ENCODE peak calls at places on chromosomes 4 and X, in four cellular contexts. K is HFF-Myc, B is thoracic aorta, L is AG09309. H is an unnamed sample.
A peak's percentile ranks its signal among the peaks of the same experiment; 100 is the strongest.

GRCh38 chr4:188779586-188779985 is 640.3 kb downstream of the TRIML1 start:
- DNase-seq in K (no peak), B (no peak), L (no peak), H (peak; percentile 67)

GRCh38 chr4:137952116-137952515 is 290.0 kb downstream of the SLC7A11 start:
- DNase-seq in K (no peak), B (no peak), L (no peak), H (peak; percentile 31)

GRCh38 chr4:70734971-70735370 is 13.2 kb downstream of the RUFY3 start:
- DNase-seq in K (no peak), B (no peak), L (no peak), H (no peak)

GRCh38 chr4:48047896-48048295 is 31.3 kb downstream of the NIPAL1 start:
- DNase-seq in K (no peak), B (no peak), L (no peak), H (no peak)

GRCh38 chrX:20294957-20295356 is 28.2 kb upstream of the RPS6KA3 start:
- DNase-seq in K (no peak), B (no peak), L (no peak), H (no peak)

GRCh38 chrX:152149648-152150047 is 11.3 kb upstream of the MAGEA10 start:
- DNase-seq in K (no peak), B (no peak), L (no peak), H (no peak)

GRCh38 chr4:76856183-76856969 is 41.6 kb downstream of the SOWAHB start:
- DNase-seq in K (peak; percentile 29), B (no peak), L (peak; percentile 31), H (peak; percentile 33)

GRCh38 chr4:167114416-167114971 is 119.8 kb downstream of the SPOCK3 start:
- DNase-seq in K (no peak), B (no peak), L (no peak), H (peak; percentile 2)

GRCh38 chrX:104156630-104157529 is at the start of gene SLC25A53:
- DNase-seq in K (peak; percentile 44), B (peak; percentile 30), L (peak; percentile 10), H (peak; percentile 75)

GRCh38 chr4:53714377-53715140 is 123.3 kb upstream of the LNX1 start:
- DNase-seq in K (peak; percentile 57), B (no peak), L (peak; percentile 77), H (peak; percentile 84)

GRCh38 chr4:109294468-109295020 is 7.9 kb downstream of the COL25A1 start:
- DNase-seq in K (no peak), B (no peak), L (no peak), H (peak; percentile 17)

GRCh38 chr4:113534698-113535097 is 226.8 kb downstream of the CAMK2D start:
- DNase-seq in K (no peak), B (no peak), L (no peak), H (peak; percentile 28)

GRCh38 chr4:1031956-1032795 is 20.8 kb downstream of the FGFRL1 start:
- DNase-seq in K (no peak), B (no peak), L (no peak), H (no peak)

GRCh38 chr4:55866290-55866907 is 13.0 kb downstream of the EXOC1 start:
- DNase-seq in K (peak; percentile 80), B (no peak), L (peak; percentile 85), H (peak; percentile 97)

GRCh38 chrX:128020701-128021100 is 31.5 kb downstream of the ACTRT1 start:
- DNase-seq in K (no peak), B (no peak), L (no peak), H (peak; percentile 0)

GRCh38 chr4:128525387-128525786 is 237.8 kb upstream of the PGRMC2 start:
- DNase-seq in K (no peak), B (no peak), L (no peak), H (peak; percentile 80)

GRCh38 chr4:73676881-73677323 is 56.7 kb upstream of the RASSF6 start:
- DNase-seq in K (no peak), B (no peak), L (no peak), H (peak; percentile 59)

GRCh38 chr4:146975535-146975934 is 29.9 kb upstream of the TTC29 start:
- DNase-seq in K (no peak), B (no peak), L (no peak), H (no peak)

GRCh38 chrX:98068210-98068609 is 1184.5 kb downstream of the RPA4 start:
- DNase-seq in K (no peak), B (no peak), L (no peak), H (peak; percentile 9)

GRCh38 chrX:41145920-41146608 is 60.8 kb downstream of the USP9X start:
- DNase-seq in K (peak; percentile 52), B (no peak), L (peak; percentile 81), H (peak; percentile 95)

GRCh38 chr4:78581626-78582025 is 30.1 kb downstream of the ANXA3 start:
- DNase-seq in K (no peak), B (no peak), L (no peak), H (no peak)

GRCh38 chr4:89298160-89298559 is 9.4 kb downstream of the GPRIN3 start:
- DNase-seq in K (no peak), B (no peak), L (no peak), H (no peak)

GRCh38 chr4:124018383-124019317 is 622.1 kb downstream of the SPRY1 start:
- DNase-seq in K (peak; percentile 78), B (no peak), L (no peak), H (peak; percentile 93)

GRCh38 chr4:81650871-81651270 is 179.2 kb upstream of the RASGEF1B start:
- DNase-seq in K (no peak), B (no peak), L (no peak), H (no peak)

GRCh38 chr4:59728496-59728895 is 1471.6 kb upstream of the ADGRL3 start:
- DNase-seq in K (no peak), B (no peak), L (no peak), H (no peak)

GRCh38 chr4:71187399-71188196 is 151.2 kb upstream of the SLC4A4 start:
- DNase-seq in K (no peak), B (no peak), L (peak; percentile 11), H (no peak)

GRCh38 chr4:185771696-185772390 is 40.2 kb downstream of the SORBS2 start:
- DNase-seq in K (no peak), B (no peak), L (peak; percentile 40), H (no peak)

GRCh38 chr4:137387924-137388323 is 144.4 kb downstream of the PCDH18 start:
- DNase-seq in K (no peak), B (no peak), L (peak; percentile 43), H (peak; percentile 90)

GRCh38 chr4:108172780-108173598 is 4.3 kb upstream of the LEF1 start:
- DNase-seq in K (peak; percentile 12), B (no peak), L (no peak), H (peak; percentile 57)

GRCh38 chr4:186948361-186949291 is 225.0 kb upstream of the FAT1 start:
- DNase-seq in K (no peak), B (no peak), L (no peak), H (peak; percentile 20)

GRCh38 chr4:16005671-16006070 is 42.7 kb upstream of the FGFBP2 start:
- DNase-seq in K (no peak), B (no peak), L (no peak), H (no peak)

GRCh38 chr4:15995826-15996225 is 32.9 kb upstream of the FGFBP2 start:
- DNase-seq in K (no peak), B (no peak), L (no peak), H (no peak)

GRCh38 chr4:16000708-16001483 is 37.9 kb upstream of the FGFBP2 start:
- DNase-seq in K (no peak), B (no peak), L (no peak), H (no peak)

GRCh38 chr4:15996773-15997172 is 33.8 kb upstream of the FGFBP2 start:
- DNase-seq in K (no peak), B (no peak), L (no peak), H (no peak)

GRCh38 chr4:16001484-16001858 is 38.5 kb upstream of the FGFBP2 start:
- DNase-seq in K (peak; percentile 59), B (peak; percentile 22), L (peak; percentile 31), H (peak; percentile 72)
- TF ChIP-seq CTCF in K (peak; percentile 88), B (peak; percentile 80), L (peak; percentile 87), H (peak; percentile 92)

GRCh38 chr4:121823505-121824170 is at the start of gene CCNA2:
- DNase-seq in K (peak; percentile 92), B (peak; percentile 91), L (peak; percentile 86), H (peak; percentile 97)

GRCh38 chr4:121819216-121819980 is 4.3 kb downstream of the CCNA2 start:
- DNase-seq in K (no peak), B (no peak), L (no peak), H (no peak)

GRCh38 chr4:121822796-121823504 is 733 bp downstream of the CCNA2 start:
- DNase-seq in K (no peak), B (peak; percentile 2), L (no peak), H (no peak)

GRCh38 chr4:121824171-121824527 is 466 bp upstream of the CCNA2 start:
- DNase-seq in K (no peak), B (no peak), L (no peak), H (no peak)

GRCh38 chr4:121822047-121822446 is 1.6 kb downstream of the CCNA2 start:
- DNase-seq in K (no peak), B (no peak), L (no peak), H (no peak)
- H3K4me3 ChIP-seq in K (peak overlapping the region; percentile 92), B (no peak overlapping the region), L (peak overlapping the region; percentile 92), H (peak overlapping the region; percentile 84)

GRCh38 chrX:102711872-102712215 is 404 bp upstream of the GPRASP2 start:
- DNase-seq in K (no peak), B (no peak), L (no peak), H (no peak)

GRCh38 chrX:102714994-102715393 is 2.7 kb downstream of the GPRASP2 start:
- DNase-seq in K (no peak), B (no peak), L (no peak), H (peak; percentile 7)

GRCh38 chrX:102712216-102712966 is at the start of gene GPRASP2:
- DNase-seq in K (no peak), B (no peak), L (no peak), H (peak; percentile 6)

GRCh38 chrX:102715967-102716366 is 3.7 kb downstream of the GPRASP2 start:
- DNase-seq in K (no peak), B (no peak), L (no peak), H (no peak)

DNA sequence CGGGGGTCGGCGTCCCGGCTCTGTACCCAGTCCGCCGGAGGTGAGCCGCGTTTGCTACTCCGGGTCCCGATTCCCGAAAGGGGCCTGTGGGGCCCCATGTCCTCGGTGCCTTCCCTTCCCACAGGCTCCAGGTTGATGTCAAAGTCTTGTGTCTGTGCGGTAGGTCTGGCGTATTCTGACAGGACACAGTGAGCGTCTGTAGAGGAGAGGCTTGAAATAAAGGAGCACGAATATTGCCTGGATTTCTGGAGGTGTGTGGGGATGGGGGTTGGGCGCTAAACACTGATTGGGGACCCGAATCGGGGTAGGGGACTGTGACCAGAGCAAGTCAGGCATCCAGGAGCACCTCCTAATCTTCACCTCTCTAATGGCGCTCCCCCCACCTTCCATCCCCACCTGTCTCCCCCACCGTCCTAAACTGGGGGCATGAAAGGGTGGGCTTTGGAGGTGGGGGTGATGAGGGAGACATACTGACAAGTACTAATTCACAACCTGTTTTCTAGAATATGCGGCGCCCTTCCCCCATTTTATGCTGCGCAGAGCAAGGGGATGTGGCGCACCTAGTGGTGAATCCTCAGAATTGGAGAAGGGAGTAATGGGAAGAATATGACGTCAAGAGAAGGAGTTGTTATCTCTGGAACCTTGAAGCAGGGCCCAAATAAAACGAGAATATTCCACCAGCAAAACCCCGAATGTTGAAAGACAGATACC is 874 bp downstream of the GPRASP2 start:
- DNase-seq in K (no peak), B (no peak), L (no peak), H (peak; percentile 52)
- TF ChIP-seq CTCF in K (peak; percentile 64), B (peak; percentile 43), L (peak; percentile 58), H (peak; percentile 60)

DNA sequence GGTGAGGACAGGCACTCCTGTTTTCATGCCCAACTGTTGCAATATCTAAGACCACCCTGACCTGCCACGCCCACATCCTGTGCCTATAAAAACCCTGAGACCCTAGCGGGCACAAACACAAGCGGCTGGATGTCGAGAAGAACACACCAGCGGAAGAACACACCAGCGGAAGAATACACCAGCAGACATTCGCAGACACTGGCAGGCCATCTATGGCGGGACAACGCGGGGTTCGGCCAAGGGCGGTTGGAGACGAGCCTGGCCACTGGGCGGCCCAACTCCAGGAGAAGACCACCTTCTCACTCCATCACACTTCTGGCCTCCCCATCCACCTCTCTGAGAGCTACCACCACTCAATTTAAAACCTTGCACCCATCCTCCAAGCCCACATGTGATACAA is 361.4 kb downstream of the FAT4 start:
- DNase-seq in K (no peak), B (no peak), L (no peak), H (no peak)
- H3K4me3 ChIP-seq in K (no peak overlapping the region), B (no peak overlapping the region), L (no peak overlapping the region), H (no peak overlapping the region)